ENCODE peak calls at places on chromosomes 2 and 18, in eight cellular contexts. Z is pancreas, J is stomach, L is left lung, K is brain microvascular endothelial cell, I is skeletal muscle cell, V is endodermal cell, B is small intestine. Q is an unnamed sample.

GRCh38 chr2:195967336-195967735 is 101.3 kb downstream of the DNAH7 start:
- DNase-seq in V (no peak), J (no peak), L (no peak), K (peak), Z (no peak), I (no peak), B (no peak), Q (no peak)

GRCh38 chr18:23994361-23994902 is 20.1 kb upstream of the TTC39C start:
- DNase-seq in B (peak), L (no peak), K (peak), Z (no peak), I (peak), J (no peak), V (no peak), Q (peak)

GRCh38 chr2:120937736-120938131 is 202.1 kb downstream of the GLI2 start:
- DNase-seq in J (no peak), Z (no peak), K (peak), V (no peak), B (no peak), I (peak), L (no peak), Q (peak)

GRCh38 chr2:219184116-219184515 is 6.0 kb downstream of the RETREG2 start:
- DNase-seq in B (no peak), I (no peak), K (no peak), V (no peak), L (no peak), J (no peak), Z (no peak), Q (no peak)

GRCh38 chr2:190459881-190460280 is 51.7 kb downstream of the MFSD6 start:
- DNase-seq in B (no peak), K (no peak), V (no peak), Z (no peak), J (no peak), L (no peak), I (no peak), Q (no peak)

GRCh38 chr2:17442334-17442733 is 75.9 kb downstream of the RAD51AP2 start:
- DNase-seq in L (no peak), K (peak), J (no peak), V (no peak), B (no peak), I (peak), Z (no peak), Q (no peak)

GRCh38 chr2:136844546-136844945 is 79.2 kb downstream of the THSD7B start:
- DNase-seq in B (no peak), J (no peak), Z (no peak), K (no peak), I (no peak), V (no peak), L (no peak), Q (no peak)

GRCh38 chr2:32963941-32964340 is 17.2 kb downstream of the LTBP1 start:
- DNase-seq in Z (no peak), B (no peak), I (peak), L (no peak), J (no peak), V (no peak), K (peak), Q (no peak)

GRCh38 chr2:206482123-206482522 is 38.8 kb downstream of the ADAM23 start:
- DNase-seq in B (no peak), K (no peak), Z (no peak), I (no peak), L (no peak), V (no peak), J (no peak), Q (no peak)

GRCh38 chr18:58532298-58532697 is 96.6 kb downstream of the ALPK2 start:
- DNase-seq in I (no peak), B (no peak), Z (no peak), L (no peak), V (peak), J (no peak), K (no peak), Q (no peak)

GRCh38 chr2:170848587-170848986 is 31.9 kb downstream of the GAD1 start:
- DNase-seq in I (no peak), J (no peak), B (no peak), K (peak), L (no peak), Z (no peak), V (peak), Q (no peak)

GRCh38 chr2:48483916-48484315 is 46.0 kb upstream of the STON1 start:
- DNase-seq in K (peak), J (no peak), L (no peak), Z (no peak), V (no peak), B (no peak), I (peak), Q (no peak)

GRCh38 chr2:39124770-39125075 is 3.9 kb upstream of the SOS1 start:
- DNase-seq in J (no peak), V (no peak), B (no peak), L (no peak), I (no peak), K (no peak), Z (no peak), Q (peak)

DNA sequence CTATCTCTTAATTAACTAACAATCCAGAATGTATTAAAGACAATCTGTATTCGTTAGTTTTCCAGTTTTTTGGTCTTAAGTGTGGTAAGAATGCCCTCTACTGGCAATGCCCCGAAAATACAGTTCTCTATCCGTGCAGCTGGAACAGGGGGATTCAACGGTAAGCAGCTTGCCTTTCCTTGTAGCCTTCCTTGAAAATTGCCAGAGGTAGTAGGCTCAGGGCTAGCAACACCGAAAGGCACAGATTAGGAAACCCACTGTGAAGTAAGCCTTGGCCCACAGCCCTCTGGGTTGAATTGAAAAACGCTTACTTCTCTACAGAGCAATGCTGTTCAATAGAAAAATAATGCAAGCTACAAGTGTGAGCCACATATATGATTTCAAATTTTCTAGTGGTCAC is 17.1 kb upstream of the VPS4B start:
- DNase-seq in V (peak), J (peak), L (no peak), K (peak), B (peak), Z (no peak), I (peak), Q (peak)
- H3K4me3 ChIP-seq in V (no peak), J (no peak), L (no peak), K (no peak), B (no peak), Z (no peak), I (no peak), Q (no peak)

DNA sequence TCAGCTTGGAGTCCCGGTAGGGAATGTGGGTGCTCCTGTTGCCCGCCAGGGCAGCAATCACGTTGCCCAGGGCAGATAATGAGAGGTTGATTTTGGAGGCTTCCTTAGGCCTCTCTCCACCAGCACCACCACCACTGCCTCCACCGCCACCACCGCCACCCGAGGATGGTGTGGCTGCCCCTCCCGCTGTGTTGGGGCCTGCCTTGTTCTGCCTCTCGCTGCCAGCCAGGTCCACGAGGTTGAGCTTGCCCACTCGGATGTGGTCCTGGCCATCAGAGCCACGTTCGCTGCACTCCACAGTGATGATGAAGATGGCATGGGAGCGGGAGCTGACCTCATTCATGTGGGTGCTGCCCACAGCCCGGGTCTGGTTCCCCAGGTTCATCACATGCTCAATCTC is 1.3 kb downstream of the KIF3C start:
- DNase-seq in I (no peak), V (no peak), L (no peak), B (no peak), K (no peak), Z (no peak), J (no peak), Q (no peak)
- H3K4me3 ChIP-seq in I (no peak), V (no peak), L (no peak), B (no peak), K (no peak), Z (no peak), J (no peak), Q (no peak)

GRCh38 chr18:79396431-79397287 is 929 bp downstream of the NFATC1 start:
- DNase-seq in K (no peak), I (no peak), L (peak), Z (no peak), B (no peak), V (peak), J (no peak), Q (peak)
- H3K4me3 ChIP-seq in K (peak), I (peak), L (peak), Z (peak), B (peak), V (peak), J (peak), Q (peak)

DNA sequence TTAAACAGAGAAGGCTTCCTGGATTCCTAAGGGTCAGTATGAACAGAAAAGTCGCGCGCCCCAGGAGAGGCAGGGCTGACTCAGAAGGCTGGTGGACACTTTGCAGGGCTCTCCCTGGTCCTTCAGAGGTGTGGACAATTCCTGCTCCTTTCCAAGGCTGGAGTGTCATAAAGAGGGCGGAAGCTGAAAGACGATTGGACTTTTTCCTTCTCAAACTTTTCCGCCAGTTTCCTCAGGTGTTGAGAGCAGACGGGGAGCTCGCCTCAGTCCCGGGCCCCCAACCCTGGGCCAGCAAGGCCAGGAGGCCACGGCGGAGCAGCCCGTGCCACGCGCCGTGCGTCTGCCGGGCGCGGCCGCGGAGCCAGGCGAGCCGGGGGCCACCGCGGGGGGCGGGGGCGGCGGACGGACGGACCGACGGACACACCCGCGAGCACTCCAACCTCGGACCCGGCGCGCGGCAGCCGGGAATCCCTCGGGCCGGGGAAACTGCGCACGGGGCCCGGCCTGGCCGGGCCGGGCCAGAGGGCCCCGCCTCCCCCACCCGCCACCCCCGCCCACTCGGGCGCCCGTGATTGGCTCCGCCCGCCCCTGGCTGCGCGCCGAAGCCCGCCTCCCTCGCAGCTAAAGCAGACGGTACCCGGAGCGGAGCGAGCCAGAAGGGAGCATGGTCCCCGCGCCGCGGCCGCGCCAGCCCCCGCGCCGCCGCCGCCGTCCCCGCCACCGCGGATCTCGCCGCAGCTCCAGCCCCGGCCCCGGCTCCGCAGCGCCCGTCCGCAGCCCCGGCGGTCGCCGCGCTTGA is at the start of gene KLHL29:
- DNase-seq in B (peak), J (peak), V (peak), L (peak), Z (peak), I (peak), K (peak), Q (peak)
- H3K4me3 ChIP-seq in B (peak), J (peak), V (peak), L (peak), Z (peak), I (peak), K (peak), Q (peak)

DNA sequence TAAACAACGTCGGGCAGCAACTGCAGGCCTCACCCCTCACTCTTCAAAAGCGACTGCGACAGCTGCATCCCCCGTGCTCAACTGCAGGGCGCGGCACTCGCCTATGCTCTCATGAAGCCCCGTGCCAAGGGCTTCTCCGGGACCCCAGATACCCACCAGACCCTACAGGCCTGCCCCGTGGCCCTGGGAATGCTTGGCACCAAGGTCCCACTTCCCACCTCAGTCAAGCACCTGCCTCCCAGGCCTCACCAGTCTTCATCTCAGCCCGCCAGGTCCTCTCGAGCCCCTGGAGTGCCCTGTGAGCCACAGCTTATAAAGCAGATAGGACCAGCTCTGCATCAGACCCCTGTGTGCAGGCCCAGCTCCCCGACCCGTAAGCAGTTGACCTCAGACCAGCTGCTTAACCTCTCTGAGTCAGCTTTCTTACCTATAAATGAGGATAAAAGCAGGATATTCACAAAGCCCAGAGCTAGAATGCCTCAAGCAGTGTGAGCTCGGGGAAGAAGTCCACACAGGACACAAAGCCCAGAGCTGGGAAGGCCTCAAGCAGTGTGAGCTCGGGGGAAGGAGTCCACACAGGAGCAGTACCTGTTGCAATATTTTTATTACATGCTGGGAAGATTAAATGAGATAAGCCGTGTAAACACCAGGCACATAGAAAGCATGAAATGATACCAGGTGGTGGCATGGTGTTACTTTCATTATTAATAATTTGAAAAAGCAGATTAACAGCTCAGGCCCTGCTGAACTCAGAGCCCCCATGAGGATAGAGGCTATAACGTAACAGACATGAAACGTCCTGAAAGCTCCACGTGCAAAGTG is 96.9 kb downstream of the HDAC4 start:
- DNase-seq in V (peak), K (no peak), Z (no peak), I (no peak), J (peak), L (no peak), B (peak), Q (no peak)
- H3K4me3 ChIP-seq in V (no peak), K (no peak), Z (no peak), I (no peak), J (no peak), L (no peak), B (no peak), Q (no peak)

DNA sequence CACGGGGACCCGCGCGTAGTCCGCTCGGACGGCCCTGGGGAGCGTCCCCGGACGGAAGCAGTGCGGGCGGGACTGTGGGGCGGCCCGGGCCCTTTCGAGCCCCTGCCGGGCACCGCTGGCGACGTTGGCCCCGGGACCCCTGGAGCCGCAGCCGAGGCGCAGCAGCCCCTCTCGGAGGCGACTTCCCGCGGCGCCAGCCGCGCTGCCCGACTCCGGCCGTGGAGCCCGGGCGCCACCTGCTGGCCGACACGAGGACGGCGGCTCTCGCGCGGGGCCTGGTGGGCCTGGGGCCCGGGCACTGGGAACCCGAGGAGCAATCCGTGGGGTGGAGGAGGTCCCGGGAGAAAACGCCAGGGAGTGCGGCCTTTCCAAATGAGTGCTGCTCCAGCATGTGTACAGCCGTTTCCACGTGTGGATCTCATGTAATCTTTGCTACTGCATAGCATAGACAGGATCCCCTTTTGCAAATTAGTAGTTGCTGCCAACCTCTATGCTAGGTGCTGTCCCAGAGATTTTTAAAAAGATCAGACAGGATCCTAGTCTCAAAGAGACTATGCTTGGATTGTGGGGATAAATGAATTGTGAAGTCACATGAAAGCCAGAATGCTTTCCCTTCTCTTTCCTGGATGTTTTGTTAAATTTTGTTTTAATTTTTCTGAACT is 4.0 kb downstream of the ID2 start:
- DNase-seq in L (peak), Z (peak), I (no peak), B (peak), V (peak), J (peak), K (no peak), Q (peak)
- H3K4me3 ChIP-seq in L (peak), Z (peak), I (peak), B (peak), V (peak), J (peak), K (peak), Q (peak)

GRCh38 chr18:2602844-2603243 is 31.5 kb downstream of the NDC80 start:
- DNase-seq in J (no peak), I (no peak), Z (no peak), L (no peak), K (no peak), V (no peak), B (no peak), Q (no peak)
- H3K4me3 ChIP-seq in J (no peak), I (no peak), Z (no peak), L (no peak), K (no peak), V (no peak), B (no peak), Q (no peak)

Q was measured in thyroid gland.